ENCODE peak calls at places on chromosomes 5 and 9, in four cellular contexts. R, D, L and J are unnamed samples.
A peak's percentile ranks its signal among the peaks of the same experiment; 100 is the strongest.

GRCh38 chr5:177111720-177112394 is 21.7 kb upstream of the NSD1 start:
- DNase-seq in R (peak; percentile 51), D (peak; percentile 38), L (no peak), J (no peak)

GRCh38 chr5:175856408-175856807 is 15.0 kb upstream of the CPLX2 start:
- DNase-seq in R (no peak), D (no peak), L (no peak), J (no peak)

GRCh38 chr9:133347515-133347984 is 381 bp downstream of the MED22 start:
- DNase-seq in R (no peak), D (no peak), L (no peak), J (no peak)

GRCh38 chr9:77649109-77649812 is 1.1 kb upstream of the GNA14 start:
- DNase-seq in R (no peak), D (peak; percentile 10), L (no peak), J (no peak)

GRCh38 chr9:118569151-118569550 is 800.1 kb downstream of the BRINP1 start:
- DNase-seq in R (no peak), D (no peak), L (no peak), J (no peak)

GRCh38 chr5:113452941-113453340 is 18.2 kb upstream of the TSSK1B start:
- DNase-seq in R (no peak), D (no peak), L (no peak), J (no peak)

GRCh38 chr9:4833781-4834560 is 41.2 kb downstream of the RCL1 start:
- DNase-seq in R (no peak), D (no peak), L (no peak), J (no peak)

GRCh38 chr9:104633976-104634520 is 16.0 kb upstream of the OR13C9 start:
- DNase-seq in R (no peak), D (no peak), L (no peak), J (no peak)

GRCh38 chr5:15683332-15683731 is 183.4 kb downstream of the FBXL7 start:
- DNase-seq in R (no peak), D (no peak), L (no peak), J (no peak)

GRCh38 chr5:150167908-150168307 is 1.3 kb downstream of the CDX1 start:
- DNase-seq in R (no peak), D (no peak), L (no peak), J (no peak)

GRCh38 chr5:149915392-149916260 is 29.0 kb downstream of the PDE6A start:
- DNase-seq in R (no peak), D (no peak), L (no peak), J (no peak)

GRCh38 chr5:33612386-33612785 is 171.6 kb downstream of the TARS1 start:
- DNase-seq in R (no peak), D (no peak), L (no peak), J (no peak)

GRCh38 chr9:135069556-135070197 is 17.8 kb upstream of the OLFM1 start:
- DNase-seq in R (no peak), D (no peak), L (peak; percentile 50), J (no peak)

GRCh38 chr5:93378073-93378472 is 202.9 kb downstream of the NR2F1-AS1 start:
- DNase-seq in R (no peak), D (no peak), L (no peak), J (no peak)

GRCh38 chr5:170863646-170864045 is 1.8 kb downstream of the RANBP17 start:
- DNase-seq in R (no peak), D (no peak), L (no peak), J (no peak)

GRCh38 chr9:109068764-109069163 is 51.0 kb downstream of the TMEM245 start:
- DNase-seq in R (no peak), D (no peak), L (no peak), J (no peak)

GRCh38 chr5:81398741-81399140 is 4.8 kb upstream of the ACOT12 start:
- DNase-seq in R (no peak), D (no peak), L (no peak), J (no peak)

GRCh38 chr5:143350341-143350740 is 53.1 kb downstream of the NR3C1 start:
- DNase-seq in R (no peak), D (no peak), L (no peak), J (no peak)

GRCh38 chr9:112789493-112789892 is 38.9 kb downstream of the SNX30 start:
- DNase-seq in R (no peak), D (no peak), L (no peak), J (no peak)

GRCh38 chr9:134360180-134360759 is 34.0 kb downstream of the RXRA start:
- DNase-seq in R (no peak), D (no peak), L (no peak), J (no peak)

GRCh38 chr9:34636791-34637355 is 714 bp downstream of the SIGMAR1 start:
- DNase-seq in R (peak; percentile 39), D (no peak), L (no peak), J (no peak)

GRCh38 chr5:77015938-77016569 is 14.2 kb upstream of the AGGF1 start:
- DNase-seq in R (no peak), D (peak; percentile 57), L (no peak), J (no peak)

GRCh38 chr5:26439121-26439520 is 599.3 kb downstream of the CDH9 start:
- DNase-seq in R (no peak), D (no peak), L (no peak), J (no peak)

GRCh38 chr5:149865746-149866145 is 78.8 kb downstream of the PDE6A start:
- DNase-seq in R (no peak), D (no peak), L (peak; percentile 8), J (no peak)

GRCh38 chr9:125241863-125242739 is 958 bp upstream of the HSPA5 start:
- DNase-seq in R (peak; percentile 27), D (no peak), L (peak; percentile 81), J (no peak)

GRCh38 chr5:53679261-53679660 is 118.8 kb downstream of the NDUFS4 start:
- DNase-seq in R (no peak), D (no peak), L (no peak), J (no peak)

GRCh38 chr5:149838881-149839739 is 105.5 kb downstream of the PDE6A start:
- DNase-seq in R (peak; percentile 34), D (peak; percentile 22), L (no peak), J (no peak)

GRCh38 chr9:107169796-107170195 is 113.3 kb upstream of the RAD23B start:
- DNase-seq in R (no peak), D (no peak), L (no peak), J (no peak)
- H3K27ac ChIP-seq in R (no peak overlapping the region), D (no peak overlapping the region), L (no peak overlapping the region), J (no peak overlapping the region)

GRCh38 chr9:69430206-69430605 is 105.2 kb downstream of the ENTREP1 start:
- DNase-seq in R (no peak), D (no peak), L (peak; percentile 58), J (no peak)

GRCh38 chr9:69429281-69429680 is 104.3 kb downstream of the ENTREP1 start:
- DNase-seq in R (no peak), D (no peak), L (peak; percentile 64), J (no peak)

GRCh38 chr9:69432623-69433022 is 107.6 kb downstream of the ENTREP1 start:
- DNase-seq in R (no peak), D (no peak), L (no peak), J (no peak)

GRCh38 chr9:69431777-69432176 is 106.8 kb downstream of the ENTREP1 start:
- DNase-seq in R (no peak), D (no peak), L (peak; percentile 38), J (no peak)

DNA sequence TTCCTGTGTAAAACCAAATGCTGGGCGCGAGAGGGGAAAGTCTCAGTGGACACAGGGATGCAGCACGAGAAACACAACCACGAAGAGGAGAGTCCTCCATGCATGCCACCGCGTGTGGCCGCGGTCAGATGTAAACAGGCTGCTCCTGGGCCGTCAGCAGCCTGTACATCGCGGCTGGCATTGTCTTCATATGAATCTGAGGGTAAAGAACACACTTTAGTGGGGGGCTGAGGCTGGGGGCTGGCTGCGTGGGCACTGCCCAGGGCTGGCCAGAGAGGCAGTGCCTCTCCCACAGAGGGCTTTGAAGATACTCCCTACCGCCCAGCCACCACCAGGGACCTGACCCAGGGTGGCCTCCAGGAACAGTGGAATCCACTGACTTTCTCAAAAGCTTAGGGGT is 106.2 kb downstream of the ENTREP1 start:
- DNase-seq in R (no peak), D (no peak), L (peak; percentile 26), J (no peak)
- TF ChIP-seq POLR2A in R (no peak), D (no peak), L (no peak), J (no peak)

DNA sequence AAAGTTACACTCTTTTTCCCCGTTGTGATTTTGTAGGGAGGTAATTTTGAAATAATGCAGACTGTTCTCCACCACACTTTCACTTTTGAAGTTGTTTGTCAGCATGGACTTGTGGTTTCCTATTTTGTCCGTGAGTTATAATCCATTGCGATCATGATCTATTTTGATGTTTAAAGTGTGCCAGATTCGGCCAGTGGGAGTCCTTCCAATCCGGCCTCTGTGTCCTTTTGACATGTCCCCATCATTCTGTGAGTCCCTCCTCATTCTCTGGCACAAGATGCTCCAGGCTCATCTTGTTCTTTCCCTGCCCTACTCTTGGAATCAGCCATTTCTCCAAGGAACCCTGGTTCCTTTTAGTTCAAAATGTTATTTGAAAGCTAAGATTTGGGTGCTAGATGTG is 211.3 kb upstream of the KLF4 start:
- DNase-seq in R (no peak), D (no peak), L (no peak), J (no peak)
- H3K27ac ChIP-seq in R (no peak overlapping the region), D (no peak overlapping the region), L (no peak overlapping the region), J (no peak overlapping the region)

GRCh38 chr5:135433626-135434426 is 13.3 kb downstream of the DCANP1 start:
- DNase-seq in R (no peak), D (no peak), L (no peak), J (no peak)
- TF ChIP-seq POLR2A in R (no peak), D (no peak), L (no peak), J (no peak)

DNA sequence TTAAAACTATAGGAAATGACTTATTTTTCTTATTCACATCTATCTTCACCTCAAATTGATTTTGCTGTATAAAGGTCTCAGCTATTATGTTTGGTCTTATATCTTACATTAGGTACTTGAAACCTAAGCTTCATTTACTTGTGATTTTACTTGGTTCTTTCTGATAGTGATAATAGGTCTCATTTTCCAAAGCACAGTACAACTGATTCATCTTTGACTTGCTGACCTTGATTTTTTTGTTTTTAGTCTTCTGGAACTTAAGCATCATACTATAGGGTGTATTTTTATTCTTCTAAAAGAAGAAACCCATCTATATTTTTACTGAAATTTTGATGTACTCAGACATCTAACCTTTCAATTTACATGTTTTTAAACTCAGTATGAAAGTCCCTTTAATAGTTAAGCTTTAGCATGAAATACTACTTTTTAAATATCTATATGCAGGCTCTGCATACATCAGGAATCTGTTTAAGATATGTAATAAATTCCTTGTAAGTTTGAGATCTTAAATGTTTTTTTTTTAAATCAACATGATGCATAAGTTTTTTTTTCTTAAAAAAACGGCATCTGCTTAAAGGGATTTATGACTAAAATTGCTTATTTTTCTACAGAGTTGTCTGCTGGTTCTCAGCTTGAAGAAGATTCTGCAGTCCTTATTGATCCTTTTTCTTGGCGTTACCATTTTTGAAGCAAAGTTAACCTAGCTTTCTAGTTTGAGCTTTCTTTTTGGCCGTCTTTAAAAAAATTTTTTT is 13.3 kb downstream of the MATR3 start:
- DNase-seq in R (no peak), D (no peak), L (no peak), J (no peak)
- H3K27ac ChIP-seq in R (no peak overlapping the region), D (no peak overlapping the region), L (no peak overlapping the region), J (no peak overlapping the region)

GRCh38 chr5:159178978-159179377 is 30.4 kb downstream of the RNF145 start:
- DNase-seq in R (no peak), D (peak; percentile 75), L (no peak), J (no peak)
- TF ChIP-seq POLR2A in R (no peak), D (no peak), L (no peak), J (no peak)